ENCODE peak calls at places on chromosome 7, in eight cellular contexts. G is Peyer's patch, M is upper lobe of left lung, U is sigmoid colon, A is cardiac muscle cell, P is gastrocnemius medialis, V is MM.1S, X is IMR-90. T is an unnamed sample.

GRCh38 chr7:24980695-24981543 is 941 bp upstream of the OSBPL3 start:
- DNase-seq in U (peak; percentile 67), M (peak; percentile 41), G (peak; percentile 57), V (peak; percentile 67), P (peak; percentile 4), X (peak; percentile 36), A (peak; percentile 43), T (no peak)

GRCh38 chr7:92809397-92810241 is 26.8 kb downstream of the CDK6 start:
- DNase-seq in G (peak; percentile 55), P (peak; percentile 14), X (peak; percentile 97), U (peak; percentile 79), A (peak; percentile 95), M (peak; percentile 79), V (peak; percentile 97), T (peak; percentile 48)

GRCh38 chr7:46627038-46627315 is 705.9 kb upstream of the IGFBP3 start:
- DNase-seq in A (no peak), P (no peak), X (peak; percentile 74), V (no peak), G (no peak), U (no peak), M (no peak), T (no peak)

GRCh38 chr7:45178241-45179225 is 20.9 kb downstream of the RAMP3 start:
- DNase-seq in P (no peak), V (peak; percentile 19), G (no peak), M (no peak), X (no peak), A (no peak), U (peak; percentile 51), T (no peak)

GRCh38 chr7:130875265-130875741 is 141.3 kb upstream of the KLF14 start:
- DNase-seq in A (peak; percentile 48), P (no peak), U (no peak), G (peak; percentile 52), V (peak; percentile 33), X (peak; percentile 44), M (peak; percentile 74), T (peak; percentile 42)

GRCh38 chr7:47503283-47503682 is 78.6 kb downstream of the TNS3 start:
- DNase-seq in A (peak; percentile 46), V (no peak), M (no peak), G (no peak), X (peak; percentile 84), P (no peak), U (no peak), T (no peak)

GRCh38 chr7:121330053-121330833 is 1.4 kb downstream of the WNT16 start:
- DNase-seq in V (no peak), U (no peak), P (no peak), A (no peak), G (no peak), M (no peak), X (no peak), T (no peak)

GRCh38 chr7:44259547-44260457 is 59.0 kb downstream of the YKT6 start:
- DNase-seq in X (peak; percentile 96), P (peak; percentile 64), U (peak; percentile 84), M (peak; percentile 26), G (no peak), V (no peak), A (peak; percentile 99), T (no peak)

GRCh38 chr7:151472644-151473380 is 32.9 kb upstream of the CRYGN start:
- DNase-seq in X (no peak), U (no peak), P (peak; percentile 84), M (no peak), A (peak; percentile 68), V (peak; percentile 59), G (no peak), T (no peak)

GRCh38 chr7:92615861-92616260 is 25.7 kb upstream of the FAM133B start:
- DNase-seq in V (no peak), P (no peak), M (no peak), X (no peak), A (no peak), U (no peak), G (no peak), T (no peak)

GRCh38 chr7:129066290-129067131 is 11.6 kb upstream of the TNPO3 start:
- DNase-seq in V (no peak), X (peak; percentile 77), P (no peak), M (no peak), A (peak; percentile 73), G (no peak), U (no peak), T (no peak)

GRCh38 chr7:36475371-36475770 is 85.7 kb downstream of the ANLN start:
- DNase-seq in V (no peak), U (no peak), G (no peak), A (no peak), M (no peak), P (no peak), X (no peak), T (no peak)

GRCh38 chr7:74625446-74625845 is 32.1 kb upstream of the GTF2I start:
- DNase-seq in A (peak; percentile 78), P (no peak), V (peak; percentile 14), G (no peak), X (peak; percentile 67), M (peak; percentile 38), U (no peak), T (no peak)

GRCh38 chr7:155228894-155229293 is 68.8 kb upstream of the INSIG1 start:
- DNase-seq in G (no peak), X (no peak), V (no peak), U (peak; percentile 47), A (no peak), M (no peak), P (no peak), T (no peak)

GRCh38 chr7:107152011-107152410 is 16.8 kb upstream of the HBP1 start:
- DNase-seq in A (peak; percentile 28), M (no peak), U (no peak), P (no peak), X (peak; percentile 74), V (no peak), G (no peak), T (no peak)

GRCh38 chr7:46752881-46753366 is 829.0 kb downstream of the TNS3 start:
- DNase-seq in M (no peak), V (no peak), G (no peak), P (no peak), A (peak; percentile 30), X (peak; percentile 77), U (no peak), T (no peak)

GRCh38 chr7:1341995-1342645 is 109.4 kb downstream of the UNCX start:
- DNase-seq in A (no peak), V (no peak), P (no peak), M (no peak), X (no peak), U (peak; percentile 45), G (no peak), T (no peak)
- H3K27me3 ChIP-seq in A (no peaks in the 10 kb centered on the region), V (peaks cover 63% of the 10 kb centered on the region), P (peaks cover 24% of the 10 kb centered on the region), M (no peaks in the 10 kb centered on the region), X (peaks cover 35% of the 10 kb centered on the region), U (peaks cover 16% of the 10 kb centered on the region), G (no peaks in the 10 kb centered on the region), T (no peaks in the 10 kb centered on the region)

DNA sequence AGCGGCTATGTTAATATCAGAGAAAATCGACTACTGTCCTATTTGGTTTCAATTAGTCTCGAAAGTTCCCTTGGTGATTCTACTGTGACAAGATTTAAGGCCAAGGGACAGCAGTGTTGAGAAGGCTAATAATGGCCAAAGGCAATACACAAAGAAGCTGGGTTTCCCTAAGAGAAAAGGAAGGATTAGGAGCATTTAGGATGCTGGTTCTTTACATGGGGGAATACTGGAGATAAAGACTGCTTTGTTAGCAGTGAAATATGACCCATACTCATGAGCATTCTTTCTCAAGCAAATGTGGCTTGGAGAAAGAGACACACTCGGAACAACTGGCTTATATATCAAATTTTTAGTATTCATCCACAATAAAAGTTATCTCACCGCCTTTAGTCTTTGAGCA is 32.2 kb downstream of the IQUB start:
- DNase-seq in A (no peak), U (no peak), M (no peak), P (no peak), X (no peak), V (no peak), G (no peak), T (no peak)
- H3K27ac ChIP-seq in A (no peak overlapping the region), U (no peak overlapping the region), M (no peak overlapping the region), P (no peak overlapping the region), X (no peak overlapping the region), V (no peak overlapping the region), G (no peak overlapping the region), T (no peak overlapping the region)

GRCh38 chr7:26547156-26547555 is 255.5 kb downstream of the SNX10 start:
- DNase-seq in M (no peak), X (no peak), G (no peak), P (no peak), U (no peak), A (no peak), V (no peak), T (no peak)
- H3K27me3 ChIP-seq in M (no peaks in the 10 kb centered on the region), X (no peaks in the 10 kb centered on the region), G (no peaks in the 10 kb centered on the region), P (no peaks in the 10 kb centered on the region), U (peaks cover 5% of the 10 kb centered on the region), A (no peaks in the 10 kb centered on the region), V (no peaks in the 10 kb centered on the region), T (no peaks in the 10 kb centered on the region)

GRCh38 chr7:69635572-69636190 is 37.4 kb downstream of the AUTS2 start:
- DNase-seq in P (no peak), M (no peak), U (no peak), G (no peak), A (no peak), X (no peak), V (no peak), T (no peak)

GRCh38 chr7:69643708-69644445 is 45.6 kb downstream of the AUTS2 start:
- DNase-seq in G (no peak), P (no peak), A (peak; percentile 68), U (no peak), X (no peak), M (no peak), V (no peak), T (no peak)

GRCh38 chr7:69638674-69639073 is 40.4 kb downstream of the AUTS2 start:
- DNase-seq in U (no peak), V (no peak), G (no peak), A (no peak), X (no peak), P (no peak), M (no peak), T (no peak)

GRCh38 chr7:69640925-69641594 is 42.8 kb downstream of the AUTS2 start:
- DNase-seq in P (no peak), V (no peak), M (no peak), X (no peak), G (no peak), A (no peak), U (no peak), T (no peak)

DNA sequence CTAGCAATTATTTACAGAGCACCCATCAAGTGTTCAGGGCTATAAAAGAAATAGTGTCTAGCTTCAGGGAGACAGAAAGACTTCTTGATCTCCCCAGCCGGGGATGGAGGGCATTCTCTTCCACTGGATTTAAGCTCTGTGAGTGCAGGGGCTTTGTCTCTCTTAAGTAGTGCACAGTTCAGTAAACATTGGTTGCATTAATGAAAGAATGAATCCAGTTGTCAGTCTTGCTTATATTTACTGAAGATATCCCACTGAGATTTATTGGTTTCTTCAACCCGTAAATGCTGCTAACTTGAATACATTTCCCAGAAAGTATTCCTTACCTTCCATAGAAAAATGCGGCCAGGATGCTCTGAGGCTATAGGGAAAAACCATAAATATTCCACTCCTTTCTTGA is 41.9 kb downstream of the AUTS2 start:
- DNase-seq in G (no peak), M (no peak), X (no peak), A (no peak), P (no peak), U (no peak), V (no peak), T (no peak)
- H3K27ac ChIP-seq in G (no peak overlapping the region), M (no peak overlapping the region), X (no peak overlapping the region), A (no peak overlapping the region), P (no peak overlapping the region), U (no peak overlapping the region), V (no peak overlapping the region), T (no peak overlapping the region)

T was measured in effector memory CD4-positive, alpha-beta T cell.